ENCODE peak calls at places on chromosomes 1 and 21, in eight cellular contexts. C is activated T-cell treated with anti-CD3 and anti-CD28 coated beads, Interleukin-2, amount 50 U/mL, for 1 hour; A is CD8-positive, alpha-beta T cell; H is stimulated activated CD4-positive, alpha-beta T cell treated with anti-CD3 and anti-CD28 coated beads, Interleukin-12 subunit alpha, Interleukin-12 subunit beta, amount 100 ng/mL, for 4 hours; Y is SHP77; W is HCEC 1CT; Q is left cardiac atrium; V is AG04450. L is an unnamed sample.

GRCh38 chr1:150549496-150550221 is 451 bp downstream of the ADAMTSL4 start:
- DNase-seq in C (peak), A (no peak), H (no peak), Y (no peak), W (no peak), Q (no peak), V (no peak), L (no peak)

GRCh38 chr1:93565496-93566221 is 116.0 kb downstream of the BCAR3 start:
- DNase-seq in C (no peak), A (no peak), H (no peak), Y (no peak), W (no peak), Q (no peak), V (peak), L (no peak)

GRCh38 chr1:66495490-66495889 is 38.5 kb upstream of the SGIP1 start:
- DNase-seq in C (no peak), A (no peak), H (no peak), Y (no peak), W (peak), Q (no peak), V (no peak), L (no peak)

GRCh38 chr1:22506130-22506692 is 54.6 kb downstream of the ZBTB40 start:
- DNase-seq in C (no peak), A (no peak), H (no peak), Y (no peak), W (no peak), Q (no peak), V (no peak), L (no peak)

GRCh38 chr1:7810395-7810794 is 26.3 kb downstream of the PER3 start:
- DNase-seq in C (no peak), A (no peak), H (peak), Y (no peak), W (peak), Q (no peak), V (peak), L (no peak)

GRCh38 chr1:67577646-67578045 is 107.4 kb upstream of the GADD45A start:
- DNase-seq in C (no peak), A (no peak), H (no peak), Y (no peak), W (no peak), Q (no peak), V (no peak), L (no peak)

GRCh38 chr1:206661161-206661820 is 23.4 kb upstream of the MAPKAPK2 start:
- DNase-seq in C (no peak), A (no peak), H (no peak), Y (no peak), W (no peak), Q (no peak), V (no peak), L (no peak)

GRCh38 chr1:910881-911721 is 12.6 kb upstream of the SAMD11 start:
- DNase-seq in C (peak), A (no peak), H (no peak), Y (peak), W (no peak), Q (peak), V (no peak), L (peak)

GRCh38 chr1:2969870-2970291 is 51.4 kb upstream of the ACTRT2 start:
- DNase-seq in C (no peak), A (no peak), H (no peak), Y (no peak), W (no peak), Q (no peak), V (no peak), L (no peak)

GRCh38 chr1:219271914-219272545 is 98.4 kb downstream of the LYPLAL1 start:
- DNase-seq in C (no peak), A (no peak), H (no peak), Y (no peak), W (no peak), Q (no peak), V (no peak), L (no peak)

GRCh38 chr1:73909043-73909567 is 288.9 kb downstream of the LRRIQ3 start:
- DNase-seq in C (no peak), A (no peak), H (no peak), Y (no peak), W (no peak), Q (no peak), V (no peak), L (no peak)

GRCh38 chr1:115727706-115728249 is 40.7 kb downstream of the CASQ2 start:
- DNase-seq in C (no peak), A (no peak), H (no peak), Y (no peak), W (peak), Q (peak), V (peak), L (no peak)

GRCh38 chr1:6349254-6349943 is 44.2 kb downstream of the ACOT7 start:
- DNase-seq in C (no peak), A (no peak), H (no peak), Y (no peak), W (no peak), Q (no peak), V (no peak), L (no peak)

GRCh38 chr21:26460621-26461020 is 112.5 kb downstream of the CYYR1 start:
- DNase-seq in C (no peak), A (no peak), H (no peak), Y (no peak), W (no peak), Q (no peak), V (no peak), L (no peak)

GRCh38 chr21:15976807-15977206 is 247.0 kb downstream of the USP25 start:
- DNase-seq in C (no peak), A (no peak), H (no peak), Y (no peak), W (peak), Q (no peak), V (no peak), L (no peak)